ENCODE peak calls at places on chromosomes 12 and 14, in seven cellular contexts. N is stimulated activated CD8-positive, alpha-beta memory T cell treated with anti-CD3 and anti-CD28 coated beads, Interleukin-15, amount 100 ng/mL, for 24 hours; H is M059J; Z is GM12864; P is ovary; I is activated CD4-positive, alpha-beta memory T cell treated with anti-CD3 and anti-CD28 coated beads, Interleukin-2, amount 10 ng/mL, durations not matched to agents 7 days and 5 days; L is stimulated activated CD4-positive, alpha-beta T cell treated with anti-CD3 and anti-CD28 coated beads, Interleukin-1b, Interleukin-23, amount 100 ng/mL, for 24 hours. G is an unnamed sample.

GRCh38 chr14:105149146-105149781 is 19.3 kb downstream of the JAG2 start:
- DNase-seq in Z (no peak), P (no peak), N (no peak), L (no peak), I (no peak), H (no peak), G (no peak)

GRCh38 chr12:69105101-69105613 is 134.2 kb upstream of the CPSF6 start:
- DNase-seq in Z (no peak), N (no peak), L (no peak), I (no peak), P (no peak), H (no peak), G (no peak)

GRCh38 chr14:98370352-98370751 is 901.6 kb downstream of the BCL11B start:
- DNase-seq in L (no peak), N (no peak), I (no peak), Z (no peak), H (no peak), P (no peak), G (no peak)

GRCh38 chr12:56629459-56630179 is 507 bp downstream of the BAZ2A start:
- DNase-seq in Z (no peak), N (no peak), I (peak), H (peak), L (no peak), P (peak), G (peak)

GRCh38 chr14:71204231-71204630 is 297.0 kb downstream of the PCNX1 start:
- DNase-seq in P (no peak), N (no peak), I (no peak), Z (no peak), L (no peak), H (no peak), G (no peak)

GRCh38 chr12:56863789-56864188 is 70.4 kb downstream of the SDR9C7 start:
- DNase-seq in N (no peak), L (no peak), Z (no peak), P (no peak), I (no peak), H (no peak), G (no peak)

GRCh38 chr12:132479938-132480619 is 9.9 kb upstream of the FBRSL1 start:
- DNase-seq in L (no peak), I (no peak), Z (no peak), H (no peak), N (no peak), P (no peak), G (no peak)

GRCh38 chr14:106318700-106319099 is 792.3 kb downstream of the TMEM121 start:
- DNase-seq in N (peak), I (peak), P (no peak), H (no peak), Z (no peak), L (peak), G (peak)

GRCh38 chr14:99809864-99810854 is 16.9 kb downstream of the EML1 start:
- DNase-seq in N (no peak), Z (no peak), H (no peak), L (no peak), P (no peak), I (no peak), G (no peak)

GRCh38 chr14:100440207-100440631 is 117.1 kb downstream of the SLC25A47 start:
- DNase-seq in P (peak), N (no peak), I (peak), H (peak), Z (no peak), L (no peak), G (no peak)

GRCh38 chr14:101602466-101602840 is 41.2 kb downstream of the DIO3 start:
- DNase-seq in P (peak), L (no peak), I (no peak), H (no peak), Z (no peak), N (no peak), G (peak)

GRCh38 chr12:125110641-125111360 is 45.6 kb downstream of the AACS start:
- DNase-seq in N (no peak), P (no peak), H (peak), L (no peak), Z (no peak), I (no peak), G (no peak)

GRCh38 chr12:131912526-131913274 is 16.4 kb upstream of the PUS1 start:
- DNase-seq in Z (no peak), H (peak), L (no peak), P (peak), N (no peak), I (no peak), G (no peak)